ENCODE peak calls at places on chromosomes 5 and 9, in four cellular contexts. One of them, this sample, is unnamed.

GRCh38 chr5:181204561-181205401 is at the start of gene TRIM7:
- DNase-seq in esophagus muscularis mucosa: no peak
- DNase-seq in stimulated activated CD4-positive, alpha-beta T cell treated with anti-CD3 and anti-CD28 coated beads, Interleukin-2, amount 100 ng/mL, for 24 hours: no peak
- DNase-seq in NCI-H460: peak; percentile 74
- DNase-seq in this sample: peak; percentile 86

GRCh38 chr5:143376911-143377838 is 26.3 kb downstream of the NR3C1 start:
- DNase-seq in NCI-H460: no peak
- DNase-seq in esophagus muscularis mucosa: no peak
- DNase-seq in stimulated activated CD4-positive, alpha-beta T cell treated with anti-CD3 and anti-CD28 coated beads, Interleukin-2, amount 100 ng/mL, for 24 hours: no peak
- DNase-seq in this sample: no peak

GRCh38 chr5:132506094-132506692 is 15.6 kb upstream of the IRF1 start:
- DNase-seq in esophagus muscularis mucosa: peak; percentile 91
- DNase-seq in stimulated activated CD4-positive, alpha-beta T cell treated with anti-CD3 and anti-CD28 coated beads, Interleukin-2, amount 100 ng/mL, for 24 hours: peak; percentile 14
- DNase-seq in NCI-H460: peak; percentile 52
- DNase-seq in this sample: no peak

GRCh38 chr5:125054106-125054505 is 307.7 kb upstream of the ZNF608 start:
- DNase-seq in stimulated activated CD4-positive, alpha-beta T cell treated with anti-CD3 and anti-CD28 coated beads, Interleukin-2, amount 100 ng/mL, for 24 hours: no peak
- DNase-seq in esophagus muscularis mucosa: no peak
- DNase-seq in NCI-H460: no peak
- DNase-seq in this sample: no peak

GRCh38 chr9:115213777-115214428 is 95.9 kb upstream of the TNC start:
- DNase-seq in NCI-H460: no peak
- DNase-seq in esophagus muscularis mucosa: no peak
- DNase-seq in stimulated activated CD4-positive, alpha-beta T cell treated with anti-CD3 and anti-CD28 coated beads, Interleukin-2, amount 100 ng/mL, for 24 hours: no peak
- DNase-seq in this sample: no peak

GRCh38 chr5:139654464-139654863 is 6.3 kb downstream of the CXXC5 start:
- DNase-seq in stimulated activated CD4-positive, alpha-beta T cell treated with anti-CD3 and anti-CD28 coated beads, Interleukin-2, amount 100 ng/mL, for 24 hours: no peak
- DNase-seq in esophagus muscularis mucosa: no peak
- DNase-seq in NCI-H460: no peak
- DNase-seq in this sample: no peak

GRCh38 chr9:105912157-105912867 is 218.0 kb downstream of the TMEM38B start:
- DNase-seq in NCI-H460: no peak
- DNase-seq in esophagus muscularis mucosa: peak; percentile 26
- DNase-seq in stimulated activated CD4-positive, alpha-beta T cell treated with anti-CD3 and anti-CD28 coated beads, Interleukin-2, amount 100 ng/mL, for 24 hours: no peak
- DNase-seq in this sample: no peak

GRCh38 chr9:33868430-33869000 is 51.6 kb downstream of the UBE2R2 start:
- DNase-seq in esophagus muscularis mucosa: no peak
- DNase-seq in stimulated activated CD4-positive, alpha-beta T cell treated with anti-CD3 and anti-CD28 coated beads, Interleukin-2, amount 100 ng/mL, for 24 hours: no peak
- DNase-seq in NCI-H460: no peak
- DNase-seq in this sample: peak; percentile 61

GRCh38 chr5:138947780-138948179 is 72.6 kb upstream of the LRRTM2 start:
- DNase-seq in NCI-H460: no peak
- DNase-seq in stimulated activated CD4-positive, alpha-beta T cell treated with anti-CD3 and anti-CD28 coated beads, Interleukin-2, amount 100 ng/mL, for 24 hours: no peak
- DNase-seq in esophagus muscularis mucosa: no peak
- DNase-seq in this sample: peak; percentile 3

GRCh38 chr5:67350600-67351315 is 154.2 kb upstream of the CD180 start:
- DNase-seq in stimulated activated CD4-positive, alpha-beta T cell treated with anti-CD3 and anti-CD28 coated beads, Interleukin-2, amount 100 ng/mL, for 24 hours: no peak
- DNase-seq in NCI-H460: no peak
- DNase-seq in esophagus muscularis mucosa: no peak
- DNase-seq in this sample: no peak

GRCh38 chr5:17340816-17341215 is 123.4 kb downstream of the BASP1 start:
- DNase-seq in NCI-H460: no peak
- DNase-seq in stimulated activated CD4-positive, alpha-beta T cell treated with anti-CD3 and anti-CD28 coated beads, Interleukin-2, amount 100 ng/mL, for 24 hours: no peak
- DNase-seq in esophagus muscularis mucosa: no peak
- DNase-seq in this sample: no peak

GRCh38 chr9:133333011-133333410 is 3.0 kb downstream of the SURF6 start:
- DNase-seq in NCI-H460: no peak
- DNase-seq in esophagus muscularis mucosa: no peak
- DNase-seq in stimulated activated CD4-positive, alpha-beta T cell treated with anti-CD3 and anti-CD28 coated beads, Interleukin-2, amount 100 ng/mL, for 24 hours: no peak
- DNase-seq in this sample: no peak

This sample was measured in tibial artery.